ENCODE peak calls at places on chromosomes 12 and 14, in ten cellular contexts. One of them, this sample, is unnamed.

GRCh38 chr14:102848830-102849521 is 71.7 kb downstream of the TRAF3 start:
- DNase-seq in neural progenitor cell: no peak
- DNase-seq in HFFc6: no peak
- DNase-seq in foreskin fibroblast: peak
- DNase-seq in fibroblast of the aortic adventitia: no peak
- DNase-seq in MCF 10A: no peak
- DNase-seq in AG04449: no peak
- DNase-seq in breast epithelium: no peak
- DNase-seq in activated CD8-positive, alpha-beta T cell treated with anti-CD3 and anti-CD28 coated beads for 36 hours: no peak
- DNase-seq in stomach: peak
- DNase-seq in this sample: no peak

GRCh38 chr14:24171422-24172260 is at the start of gene REC8:
- DNase-seq in stomach: peak
- DNase-seq in breast epithelium: no peak
- DNase-seq in MCF 10A: no peak
- DNase-seq in AG04449: no peak
- DNase-seq in HFFc6: no peak
- DNase-seq in activated CD8-positive, alpha-beta T cell treated with anti-CD3 and anti-CD28 coated beads for 36 hours: peak
- DNase-seq in neural progenitor cell: peak
- DNase-seq in fibroblast of the aortic adventitia: no peak
- DNase-seq in foreskin fibroblast: peak
- DNase-seq in this sample: peak

GRCh38 chr12:111685322-111685810 is 390 bp downstream of the BRAP start:
- DNase-seq in foreskin fibroblast: no peak
- DNase-seq in MCF 10A: peak
- DNase-seq in stomach: no peak
- DNase-seq in HFFc6: no peak
- DNase-seq in AG04449: no peak
- DNase-seq in breast epithelium: no peak
- DNase-seq in activated CD8-positive, alpha-beta T cell treated with anti-CD3 and anti-CD28 coated beads for 36 hours: peak
- DNase-seq in neural progenitor cell: no peak
- DNase-seq in fibroblast of the aortic adventitia: no peak
- DNase-seq in this sample: no peak

GRCh38 chr12:92621833-92622232 is 81.0 kb upstream of the PLEKHG7 start:
- DNase-seq in activated CD8-positive, alpha-beta T cell treated with anti-CD3 and anti-CD28 coated beads for 36 hours: no peak
- DNase-seq in fibroblast of the aortic adventitia: no peak
- DNase-seq in breast epithelium: no peak
- DNase-seq in neural progenitor cell: no peak
- DNase-seq in stomach: no peak
- DNase-seq in HFFc6: peak
- DNase-seq in MCF 10A: no peak
- DNase-seq in AG04449: no peak
- DNase-seq in foreskin fibroblast: peak
- DNase-seq in this sample: no peak

GRCh38 chr12:128318946-128319345 is 52.0 kb downstream of the TMEM132C start:
- DNase-seq in AG04449: no peak
- DNase-seq in activated CD8-positive, alpha-beta T cell treated with anti-CD3 and anti-CD28 coated beads for 36 hours: no peak
- DNase-seq in fibroblast of the aortic adventitia: no peak
- DNase-seq in stomach: no peak
- DNase-seq in breast epithelium: no peak
- DNase-seq in HFFc6: no peak
- DNase-seq in neural progenitor cell: no peak
- DNase-seq in foreskin fibroblast: no peak
- DNase-seq in MCF 10A: no peak
- DNase-seq in this sample: no peak

GRCh38 chr14:65949711-65950516 is 536.3 kb upstream of the CCDC196 start:
- DNase-seq in foreskin fibroblast: peak
- DNase-seq in HFFc6: peak
- DNase-seq in MCF 10A: peak
- DNase-seq in stomach: peak
- DNase-seq in fibroblast of the aortic adventitia: peak
- DNase-seq in activated CD8-positive, alpha-beta T cell treated with anti-CD3 and anti-CD28 coated beads for 36 hours: peak
- DNase-seq in AG04449: no peak
- DNase-seq in neural progenitor cell: no peak
- DNase-seq in breast epithelium: peak
- DNase-seq in this sample: no peak

GRCh38 chr12:52942056-52942913 is 6.6 kb upstream of the KRT18 start:
- DNase-seq in foreskin fibroblast: no peak
- DNase-seq in activated CD8-positive, alpha-beta T cell treated with anti-CD3 and anti-CD28 coated beads for 36 hours: no peak
- DNase-seq in AG04449: no peak
- DNase-seq in HFFc6: no peak
- DNase-seq in fibroblast of the aortic adventitia: no peak
- DNase-seq in breast epithelium: no peak
- DNase-seq in MCF 10A: no peak
- DNase-seq in neural progenitor cell: no peak
- DNase-seq in stomach: peak
- DNase-seq in this sample: no peak

GRCh38 chr12:94340568-94340967 is 119.1 kb downstream of the CEP83 start:
- DNase-seq in fibroblast of the aortic adventitia: no peak
- DNase-seq in activated CD8-positive, alpha-beta T cell treated with anti-CD3 and anti-CD28 coated beads for 36 hours: no peak
- DNase-seq in AG04449: no peak
- DNase-seq in stomach: no peak
- DNase-seq in HFFc6: no peak
- DNase-seq in MCF 10A: no peak
- DNase-seq in breast epithelium: no peak
- DNase-seq in foreskin fibroblast: no peak
- DNase-seq in neural progenitor cell: no peak
- DNase-seq in this sample: no peak

GRCh38 chr14:96255501-96256366 is at the start of gene BDKRB1:
- DNase-seq in fibroblast of the aortic adventitia: peak
- DNase-seq in AG04449: peak
- DNase-seq in stomach: no peak
- DNase-seq in neural progenitor cell: no peak
- DNase-seq in breast epithelium: no peak
- DNase-seq in HFFc6: peak
- DNase-seq in activated CD8-positive, alpha-beta T cell treated with anti-CD3 and anti-CD28 coated beads for 36 hours: no peak
- DNase-seq in MCF 10A: peak
- DNase-seq in foreskin fibroblast: peak
- DNase-seq in this sample: no peak

GRCh38 chr12:76810690-76811434 is 46.9 kb downstream of the ZDHHC17 start:
- DNase-seq in breast epithelium: no peak
- DNase-seq in stomach: no peak
- DNase-seq in foreskin fibroblast: no peak
- DNase-seq in HFFc6: no peak
- DNase-seq in activated CD8-positive, alpha-beta T cell treated with anti-CD3 and anti-CD28 coated beads for 36 hours: no peak
- DNase-seq in neural progenitor cell: peak
- DNase-seq in AG04449: no peak
- DNase-seq in MCF 10A: no peak
- DNase-seq in fibroblast of the aortic adventitia: peak
- DNase-seq in this sample: no peak

GRCh38 chr12:117125275-117125613 is 26.0 kb upstream of the TESC start:
- DNase-seq in foreskin fibroblast: peak
- DNase-seq in neural progenitor cell: no peak
- DNase-seq in AG04449: no peak
- DNase-seq in MCF 10A: no peak
- DNase-seq in fibroblast of the aortic adventitia: no peak
- DNase-seq in stomach: no peak
- DNase-seq in HFFc6: peak
- DNase-seq in activated CD8-positive, alpha-beta T cell treated with anti-CD3 and anti-CD28 coated beads for 36 hours: no peak
- DNase-seq in breast epithelium: no peak
- DNase-seq in this sample: no peak

GRCh38 chr12:120628919-120629318 is 11.5 kb upstream of the CABP1 start:
- DNase-seq in breast epithelium: no peak
- DNase-seq in AG04449: no peak
- DNase-seq in foreskin fibroblast: no peak
- DNase-seq in fibroblast of the aortic adventitia: no peak
- DNase-seq in MCF 10A: no peak
- DNase-seq in activated CD8-positive, alpha-beta T cell treated with anti-CD3 and anti-CD28 coated beads for 36 hours: no peak
- DNase-seq in neural progenitor cell: peak
- DNase-seq in stomach: peak
- DNase-seq in HFFc6: no peak
- DNase-seq in this sample: no peak

GRCh38 chr12:42609605-42610004 is 20.1 kb upstream of the PRICKLE1 start:
- DNase-seq in activated CD8-positive, alpha-beta T cell treated with anti-CD3 and anti-CD28 coated beads for 36 hours: no peak
- DNase-seq in MCF 10A: peak
- DNase-seq in HFFc6: no peak
- DNase-seq in fibroblast of the aortic adventitia: no peak
- DNase-seq in foreskin fibroblast: peak
- DNase-seq in breast epithelium: no peak
- DNase-seq in stomach: no peak
- DNase-seq in AG04449: no peak
- DNase-seq in neural progenitor cell: no peak
- DNase-seq in this sample: no peak
- TF ChIP-seq CTCF in activated CD8-positive, alpha-beta T cell treated with anti-CD3 and anti-CD28 coated beads for 36 hours: no peak
- TF ChIP-seq CTCF in MCF 10A: no peak
- TF ChIP-seq CTCF in HFFc6: no peak
- TF ChIP-seq CTCF in fibroblast of the aortic adventitia: no peak
- TF ChIP-seq CTCF in foreskin fibroblast: no peak
- TF ChIP-seq CTCF in breast epithelium: no peak
- TF ChIP-seq CTCF in stomach: no peak
- TF ChIP-seq CTCF in AG04449: no peak
- TF ChIP-seq CTCF in neural progenitor cell: no peak
- TF ChIP-seq CTCF in this sample: no peak

GRCh38 chr12:39505025-39505424 is 62.1 kb upstream of the KIF21A start:
- DNase-seq in activated CD8-positive, alpha-beta T cell treated with anti-CD3 and anti-CD28 coated beads for 36 hours: no peak
- DNase-seq in fibroblast of the aortic adventitia: no peak
- DNase-seq in HFFc6: no peak
- DNase-seq in AG04449: no peak
- DNase-seq in neural progenitor cell: peak
- DNase-seq in breast epithelium: no peak
- DNase-seq in foreskin fibroblast: no peak
- DNase-seq in MCF 10A: no peak
- DNase-seq in stomach: no peak
- DNase-seq in this sample: no peak

GRCh38 chr12:39499296-39499695 is 56.4 kb upstream of the KIF21A start:
- DNase-seq in foreskin fibroblast: peak
- DNase-seq in neural progenitor cell: no peak
- DNase-seq in breast epithelium: no peak
- DNase-seq in HFFc6: no peak
- DNase-seq in stomach: no peak
- DNase-seq in activated CD8-positive, alpha-beta T cell treated with anti-CD3 and anti-CD28 coated beads for 36 hours: no peak
- DNase-seq in fibroblast of the aortic adventitia: peak
- DNase-seq in MCF 10A: peak
- DNase-seq in AG04449: no peak
- DNase-seq in this sample: no peak

GRCh38 chr12:39502657-39503056 is 59.7 kb upstream of the KIF21A start:
- DNase-seq in activated CD8-positive, alpha-beta T cell treated with anti-CD3 and anti-CD28 coated beads for 36 hours: no peak
- DNase-seq in breast epithelium: no peak
- DNase-seq in foreskin fibroblast: no peak
- DNase-seq in AG04449: no peak
- DNase-seq in stomach: no peak
- DNase-seq in neural progenitor cell: peak
- DNase-seq in MCF 10A: no peak
- DNase-seq in fibroblast of the aortic adventitia: no peak
- DNase-seq in HFFc6: no peak
- DNase-seq in this sample: no peak

GRCh38 chr12:39505562-39505961 is 62.6 kb upstream of the KIF21A start:
- DNase-seq in AG04449: no peak
- DNase-seq in stomach: no peak
- DNase-seq in HFFc6: no peak
- DNase-seq in foreskin fibroblast: no peak
- DNase-seq in activated CD8-positive, alpha-beta T cell treated with anti-CD3 and anti-CD28 coated beads for 36 hours: no peak
- DNase-seq in breast epithelium: no peak
- DNase-seq in fibroblast of the aortic adventitia: no peak
- DNase-seq in MCF 10A: no peak
- DNase-seq in neural progenitor cell: no peak
- DNase-seq in this sample: no peak

GRCh38 chr12:39503445-39503844 is 60.5 kb upstream of the KIF21A start:
- DNase-seq in foreskin fibroblast: peak
- DNase-seq in MCF 10A: peak
- DNase-seq in breast epithelium: no peak
- DNase-seq in neural progenitor cell: no peak
- DNase-seq in AG04449: no peak
- DNase-seq in fibroblast of the aortic adventitia: peak
- DNase-seq in HFFc6: no peak
- DNase-seq in stomach: no peak
- DNase-seq in activated CD8-positive, alpha-beta T cell treated with anti-CD3 and anti-CD28 coated beads for 36 hours: no peak
- DNase-seq in this sample: no peak
- TF ChIP-seq CTCF in foreskin fibroblast: no peak
- TF ChIP-seq CTCF in MCF 10A: peak
- TF ChIP-seq CTCF in breast epithelium: no peak
- TF ChIP-seq CTCF in neural progenitor cell: no peak
- TF ChIP-seq CTCF in AG04449: no peak
- TF ChIP-seq CTCF in fibroblast of the aortic adventitia: peak
- TF ChIP-seq CTCF in HFFc6: peak
- TF ChIP-seq CTCF in stomach: no peak
- TF ChIP-seq CTCF in activated CD8-positive, alpha-beta T cell treated with anti-CD3 and anti-CD28 coated beads for 36 hours: no peak
- TF ChIP-seq CTCF in this sample: no peak

GRCh38 chr12:85448548-85449139 is 168.6 kb downstream of the ALX1 start:
- DNase-seq in AG04449: no peak
- DNase-seq in stomach: no peak
- DNase-seq in breast epithelium: no peak
- DNase-seq in activated CD8-positive, alpha-beta T cell treated with anti-CD3 and anti-CD28 coated beads for 36 hours: no peak
- DNase-seq in MCF 10A: peak
- DNase-seq in HFFc6: no peak
- DNase-seq in fibroblast of the aortic adventitia: peak
- DNase-seq in neural progenitor cell: no peak
- DNase-seq in foreskin fibroblast: peak
- DNase-seq in this sample: no peak
- TF ChIP-seq CTCF in AG04449: peak
- TF ChIP-seq CTCF in stomach: no peak
- TF ChIP-seq CTCF in breast epithelium: no peak
- TF ChIP-seq CTCF in activated CD8-positive, alpha-beta T cell treated with anti-CD3 and anti-CD28 coated beads for 36 hours: no peak
- TF ChIP-seq CTCF in MCF 10A: peak
- TF ChIP-seq CTCF in HFFc6: peak
- TF ChIP-seq CTCF in fibroblast of the aortic adventitia: peak
- TF ChIP-seq CTCF in neural progenitor cell: peak
- TF ChIP-seq CTCF in foreskin fibroblast: peak
- TF ChIP-seq CTCF in this sample: no peak

GRCh38 chr12:47722926-47723631 is 2.2 kb downstream of the ENDOU start:
- DNase-seq in neural progenitor cell: no peak
- DNase-seq in activated CD8-positive, alpha-beta T cell treated with anti-CD3 and anti-CD28 coated beads for 36 hours: no peak
- DNase-seq in stomach: no peak
- DNase-seq in fibroblast of the aortic adventitia: no peak
- DNase-seq in HFFc6: no peak
- DNase-seq in foreskin fibroblast: no peak
- DNase-seq in AG04449: no peak
- DNase-seq in MCF 10A: no peak
- DNase-seq in breast epithelium: no peak
- DNase-seq in this sample: no peak
- TF ChIP-seq CTCF in neural progenitor cell: no peak
- TF ChIP-seq CTCF in activated CD8-positive, alpha-beta T cell treated with anti-CD3 and anti-CD28 coated beads for 36 hours: no peak
- TF ChIP-seq CTCF in stomach: no peak
- TF ChIP-seq CTCF in fibroblast of the aortic adventitia: no peak
- TF ChIP-seq CTCF in HFFc6: no peak
- TF ChIP-seq CTCF in foreskin fibroblast: no peak
- TF ChIP-seq CTCF in AG04449: no peak
- TF ChIP-seq CTCF in MCF 10A: no peak
- TF ChIP-seq CTCF in breast epithelium: no peak
- TF ChIP-seq CTCF in this sample: no peak